ENCODE peak calls at places on chromosomes 13 and 19, in seven cellular contexts. M, T, U, O, B, G and R are unnamed samples.

GRCh38 chr13:76992548-76993001 is 694 bp downstream of the CLN5 start:
- DNase-seq in U (peak), M (no peak), O (peak), T (no peak), G (no peak), B (no peak), R (peak)

GRCh38 chr13:85698236-85698635 is 101.0 kb downstream of the SLITRK6 start:
- DNase-seq in T (no peak), O (no peak), U (no peak), M (no peak), B (no peak), G (no peak), R (no peak)

GRCh38 chr19:47725759-47726401 is 12.7 kb downstream of the EHD2 start:
- DNase-seq in M (no peak), G (no peak), U (no peak), O (peak), T (no peak), B (no peak), R (no peak)

GRCh38 chr19:14183741-14184395 is 22.1 kb downstream of the ADGRL1 start:
- DNase-seq in B (no peak), G (no peak), M (no peak), T (no peak), O (no peak), U (no peak), R (no peak)

GRCh38 chr13:96273196-96273595 is 183.3 kb downstream of the HS6ST3 start:
- DNase-seq in B (no peak), M (no peak), G (no peak), U (peak), O (no peak), T (no peak), R (no peak)

GRCh38 chr13:31747271-31747670 is 7.9 kb downstream of the RXFP2 start:
- DNase-seq in M (no peak), O (no peak), U (no peak), G (no peak), T (no peak), B (no peak), R (no peak)

GRCh38 chr13:95276119-95276505 is 25.1 kb downstream of the ABCC4 start:
- DNase-seq in O (no peak), U (no peak), B (no peak), G (no peak), T (no peak), M (no peak), R (no peak)

GRCh38 chr13:71240906-71241305 is 626.1 kb downstream of the DACH1 start:
- DNase-seq in M (no peak), T (no peak), U (peak), O (no peak), B (no peak), G (no peak), R (no peak)

GRCh38 chr13:33228645-33229445 is 56.7 kb downstream of the STARD13 start:
- DNase-seq in T (no peak), B (no peak), M (no peak), G (no peak), U (peak), O (no peak), R (no peak)

GRCh38 chr13:46553886-46554855 is 1.2 kb downstream of the LRCH1 start:
- DNase-seq in G (peak), O (peak), M (peak), B (peak), U (peak), T (peak), R (peak)

GRCh38 chr13:98529171-98529570 is 47.7 kb downstream of the STK24 start:
- DNase-seq in O (no peak), U (no peak), B (no peak), G (no peak), T (no peak), M (no peak), R (no peak)

GRCh38 chr19:19531951-19532805 is 3.5 kb downstream of the YJEFN3 start:
- DNase-seq in M (peak), O (peak), G (peak), U (peak), B (peak), T (peak), R (peak)

GRCh38 chr19:22708983-22709382 is 74.9 kb downstream of the ZNF492 start:
- DNase-seq in U (no peak), T (no peak), O (no peak), B (no peak), M (no peak), G (no peak), R (peak)

GRCh38 chr13:21348771-21349170 is 110.3 kb downstream of the ZDHHC20 start:
- DNase-seq in G (no peak), B (no peak), U (no peak), T (no peak), M (no peak), O (no peak), R (no peak)

GRCh38 chr13:36858285-36858684 is 39.3 kb downstream of the RFXAP start:
- DNase-seq in G (no peak), B (no peak), O (no peak), U (peak), M (no peak), T (no peak), R (no peak)

GRCh38 chr13:105410602-105411001 is 1124.9 kb downstream of the EFNB2 start:
- DNase-seq in T (no peak), O (peak), B (no peak), M (no peak), U (no peak), G (no peak), R (peak)

GRCh38 chr19:7376151-7376852 is 27.6 kb downstream of the ARHGEF18 start:
- DNase-seq in U (no peak), M (no peak), G (no peak), O (no peak), B (no peak), T (no peak), R (no peak)

GRCh38 chr19:2171349-2172145 is 7.8 kb downstream of the DOT1L start:
- DNase-seq in G (peak), B (peak), O (no peak), U (peak), M (no peak), T (peak), R (peak)

GRCh38 chr13:24742986-24743385 is 21.0 kb upstream of the RNF17 start:
- DNase-seq in G (no peak), B (no peak), M (no peak), U (no peak), T (no peak), O (no peak), R (no peak)

GRCh38 chr13:33676700-33677048 is 141.3 kb upstream of the RFC3 start:
- DNase-seq in M (no peak), O (peak), T (no peak), B (no peak), G (no peak), U (no peak), R (peak)

GRCh38 chr13:48908381-48909087 is 67.2 kb upstream of the FNDC3A start:
- DNase-seq in O (no peak), B (no peak), M (no peak), U (no peak), T (no peak), G (no peak), R (no peak)

GRCh38 chr19:29610574-29611271 is 4.6 kb downstream of the POP4 start:
- DNase-seq in U (peak), O (peak), G (peak), B (peak), M (peak), T (peak), R (peak)

GRCh38 chr19:48332351-48332661 is 7.0 kb downstream of the EMP3 start:
- DNase-seq in U (no peak), T (no peak), G (no peak), M (no peak), O (no peak), B (no peak), R (no peak)

GRCh38 chr13:27770809-27771208 is 21.5 kb upstream of the GSX1 start:
- DNase-seq in M (no peak), G (no peak), U (peak), O (no peak), T (no peak), B (no peak), R (no peak)

GRCh38 chr13:44386932-44387556 is 13.4 kb downstream of the SERP2 start:
- DNase-seq in B (no peak), U (no peak), G (no peak), M (no peak), O (peak), T (no peak), R (peak)

GRCh38 chr19:13243971-13244370 is 93.8 kb downstream of the IER2 start:
- DNase-seq in O (no peak), M (no peak), T (no peak), G (no peak), U (no peak), B (no peak), R (no peak)

GRCh38 chr19:2629491-2630351 is 72.8 kb downstream of the GNG7 start:
- DNase-seq in B (no peak), T (no peak), M (no peak), G (no peak), U (no peak), O (no peak), R (no peak)

GRCh38 chr13:68369739-68370138 is 1139.6 kb upstream of the PCDH9 start:
- DNase-seq in M (no peak), G (no peak), U (peak), O (no peak), B (no peak), T (no peak), R (no peak)

GRCh38 chr19:32865326-32865725 is 4.2 kb downstream of the SLC7A9 start:
- DNase-seq in O (no peak), U (no peak), B (no peak), M (no peak), G (no peak), T (no peak), R (no peak)

GRCh38 chr13:40221131-40221459 is 445.3 kb downstream of the FOXO1 start:
- DNase-seq in B (no peak), M (no peak), T (no peak), G (no peak), U (no peak), O (no peak), R (no peak)